ENCODE peak calls at places on chromosomes 7 and 10, in five cellular contexts. M, W, N, I and H are unnamed samples.

GRCh38 chr10:33155720-33156638 is 178.5 kb downstream of the NRP1 start:
- DNase-seq in M (peak; percentile 62), W (no peak), N (peak; percentile 87), I (peak; percentile 21), H (peak; percentile 43)

GRCh38 chr10:114825513-114826253 is 4.1 kb downstream of the FHIP2A start:
- DNase-seq in W (no peak), M (peak; percentile 89), N (peak; percentile 65), I (no peak), H (peak; percentile 69)

GRCh38 chr10:72756674-72757385 is 64.9 kb downstream of the MCU start:
- DNase-seq in W (no peak), M (no peak), N (no peak), I (no peak), H (no peak)

GRCh38 chr10:14936584-14936983 is 17.3 kb downstream of the DCLRE1C start:
- DNase-seq in W (no peak), M (no peak), I (no peak), N (no peak), H (no peak)

GRCh38 chr7:111887734-111888133 is 318.5 kb downstream of the DOCK4 start:
- DNase-seq in N (no peak), W (no peak), I (no peak), M (no peak), H (no peak)

GRCh38 chr7:69439040-69439439 is 159.2 kb upstream of the AUTS2 start:
- DNase-seq in I (no peak), W (no peak), N (no peak), M (no peak), H (no peak)

GRCh38 chr10:75771606-75772005 is 340.2 kb downstream of the LRMDA start:
- DNase-seq in N (no peak), M (no peak), I (no peak), W (no peak), H (no peak)

GRCh38 chr7:127419196-127419595 is 26.7 kb upstream of the ZNF800 start:
- DNase-seq in W (no peak), M (no peak), I (no peak), N (no peak), H (no peak)

GRCh38 chr10:680745-681144 is 8.7 kb downstream of the DIP2C start:
- DNase-seq in W (no peak), N (no peak), I (no peak), M (no peak), H (no peak)

GRCh38 chr7:92835851-92836488 is 403 bp downstream of the CDK6 start:
- DNase-seq in M (peak; percentile 43), I (peak; percentile 30), N (peak; percentile 39), W (no peak), H (no peak)

GRCh38 chr7:127252736-127253288 is at the start of gene GRM8:
- DNase-seq in W (no peak), N (peak; percentile 11), M (peak; percentile 55), I (peak; percentile 16), H (peak; percentile 87)

GRCh38 chr7:150875791-150876190 is 23.5 kb downstream of the AOC1 start:
- DNase-seq in N (no peak), I (no peak), W (no peak), M (no peak), H (no peak)

GRCh38 chr10:14372616-14373015 is 41.9 kb upstream of the FRMD4A start:
- DNase-seq in I (no peak), W (no peak), N (no peak), M (no peak), H (no peak)

GRCh38 chr10:30022590-30022989 is 36.8 kb downstream of the JCAD start:
- DNase-seq in I (no peak), W (no peak), M (no peak), N (no peak), H (no peak)
- H3K36me3 ChIP-seq in I (no peaks in the 10 kb centered on the region), W (no peaks in the 10 kb centered on the region), M (peaks cover 74% of the 10 kb centered on the region), N (no peaks in the 10 kb centered on the region), H (peaks cover 30% of the 10 kb centered on the region)

GRCh38 chr7:36203081-36203775 is 50.2 kb downstream of the EEPD1 start:
- DNase-seq in N (no peak), M (no peak), I (no peak), W (no peak), H (no peak)

GRCh38 chr7:36205236-36205635 is 52.2 kb downstream of the EEPD1 start:
- DNase-seq in N (no peak), I (no peak), W (no peak), M (no peak), H (no peak)

GRCh38 chr7:36205844-36206243 is 52.8 kb downstream of the EEPD1 start:
- DNase-seq in I (no peak), W (no peak), M (no peak), N (no peak), H (no peak)

GRCh38 chr7:36202347-36202896 is 49.4 kb downstream of the EEPD1 start:
- DNase-seq in W (no peak), I (no peak), M (no peak), N (no peak), H (no peak)

DNA sequence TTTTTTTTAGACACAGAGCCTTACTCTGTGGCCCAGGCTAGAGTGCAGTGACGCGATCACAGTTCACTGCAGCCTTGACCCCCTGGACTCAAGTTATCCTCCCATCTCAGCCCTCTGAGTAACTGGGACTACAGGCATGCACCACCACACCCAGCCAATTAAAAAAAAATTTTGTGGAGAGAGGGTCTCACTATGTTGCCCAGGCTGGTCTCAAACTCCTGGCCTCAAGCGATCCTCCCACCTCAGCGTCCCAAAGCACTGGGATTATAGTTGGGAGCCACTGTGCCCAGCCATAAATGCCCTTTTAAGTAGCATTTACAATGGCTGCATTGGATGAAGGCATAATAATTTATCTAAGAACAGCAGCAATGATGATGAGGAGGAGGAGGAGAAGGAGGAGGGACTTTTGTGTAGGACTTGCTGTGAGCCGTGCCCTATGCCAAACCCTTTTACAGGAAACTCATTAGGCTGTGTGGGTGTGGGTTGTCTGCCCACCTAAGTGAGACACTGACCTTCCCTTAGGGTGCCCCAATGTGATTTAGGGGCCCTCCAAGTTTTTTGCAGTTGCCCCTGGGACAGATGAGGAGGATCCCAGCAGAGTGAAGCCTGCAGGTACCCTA is 51.1 kb downstream of the EEPD1 start:
- DNase-seq in W (no peak), I (no peak), M (no peak), N (no peak), H (no peak)
- H3K27ac ChIP-seq in W (no peak overlapping the region), I (no peak overlapping the region), M (no peak overlapping the region), N (no peak overlapping the region), H (peak overlapping the region; percentile 88)

GRCh38 chr7:27756298-27756697 is 16.3 kb downstream of the TAX1BP1 start:
- DNase-seq in W (no peak), N (no peak), M (no peak), I (no peak), H (no peak)

GRCh38 chr7:27762062-27762461 is 22.1 kb downstream of the TAX1BP1 start:
- DNase-seq in M (no peak), W (no peak), N (no peak), I (no peak), H (no peak)

GRCh38 chr7:27753863-27754262 is 13.9 kb downstream of the TAX1BP1 start:
- DNase-seq in W (no peak), M (no peak), N (no peak), I (no peak), H (no peak)

GRCh38 chr7:27764109-27764508 is 24.1 kb downstream of the TAX1BP1 start:
- DNase-seq in N (no peak), W (no peak), I (no peak), M (no peak), H (peak; percentile 39)

DNA sequence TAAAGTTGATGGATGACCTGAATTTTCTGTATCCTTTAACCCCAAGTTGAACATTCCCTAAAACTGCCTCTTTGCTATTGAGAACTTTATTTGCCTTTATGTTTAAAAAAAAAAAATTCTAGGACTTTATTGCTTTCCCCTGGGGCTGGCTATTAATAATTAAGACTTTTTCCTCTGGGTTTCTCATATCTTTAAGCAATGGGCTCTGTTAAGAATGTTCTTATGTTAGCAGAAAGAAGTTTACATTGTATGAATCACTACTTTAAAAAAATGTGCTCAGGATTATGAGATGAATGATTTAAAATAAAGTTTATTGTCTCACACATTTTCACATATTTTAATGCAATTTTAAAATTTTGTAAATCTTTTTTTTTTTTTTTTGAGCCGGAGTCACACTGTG is 19.5 kb downstream of the TAX1BP1 start:
- DNase-seq in N (no peak), M (no peak), I (no peak), W (no peak), H (no peak)
- H3K36me3 ChIP-seq in N (peaks cover 2% of the 10 kb centered on the region), M (peaks cover 27% of the 10 kb centered on the region), I (peaks cover 79% of the 10 kb centered on the region), W (no peaks in the 10 kb centered on the region), H (peaks cover 20% of the 10 kb centered on the region)

DNA sequence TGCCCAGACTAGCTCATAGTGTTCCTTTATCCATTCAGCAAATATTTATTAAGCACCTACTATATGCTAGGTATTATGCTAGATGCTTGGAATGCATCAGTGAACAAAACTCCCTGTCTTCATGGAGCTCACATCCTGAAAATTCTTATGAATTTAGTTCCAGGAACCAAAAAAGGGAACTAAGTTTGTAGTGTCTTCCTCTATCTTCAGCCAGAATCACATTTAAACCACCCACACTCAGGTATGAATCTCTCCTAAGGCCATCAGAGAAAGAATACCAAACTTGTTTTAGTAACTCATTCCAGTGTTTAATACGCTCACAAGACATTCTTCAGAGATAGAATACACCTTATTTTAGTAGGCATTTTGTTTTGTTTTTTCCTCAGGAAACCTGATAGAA is 10.1 kb upstream of the EGR2 start:
- DNase-seq in M (no peak), W (no peak), I (no peak), N (no peak), H (no peak)
- H3K27ac ChIP-seq in M (no peak overlapping the region), W (no peak overlapping the region), I (no peak overlapping the region), N (no peak overlapping the region), H (no peak overlapping the region)

DNA sequence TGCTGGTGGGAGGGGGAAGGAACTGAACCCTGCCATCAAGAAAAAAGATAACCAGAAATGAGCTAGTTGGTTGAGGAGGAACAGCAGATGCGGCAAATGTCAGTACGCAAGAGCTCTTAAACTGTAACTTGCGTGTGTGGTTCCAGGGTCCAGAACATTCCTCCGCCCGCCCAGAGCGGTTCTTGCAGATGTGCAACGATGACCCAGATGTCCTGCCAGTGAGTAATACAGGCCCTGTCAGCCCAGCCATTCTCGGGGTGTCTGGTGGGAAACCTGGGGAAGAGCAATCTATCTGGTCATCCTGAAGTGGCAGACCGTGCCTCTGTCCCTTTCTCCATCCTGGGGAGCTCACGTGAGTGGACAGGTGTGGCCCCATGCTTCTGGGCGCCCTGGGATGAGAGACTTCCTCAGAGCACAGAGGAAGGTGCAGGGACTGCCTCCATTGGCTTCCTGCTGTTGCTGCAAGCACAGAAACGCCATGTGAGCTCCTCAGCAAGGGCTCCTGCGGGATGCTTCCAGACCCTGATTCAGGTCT is 50.5 kb upstream of the ZMIZ2 start:
- DNase-seq in M (no peak), W (no peak), N (no peak), I (no peak), H (no peak)
- H3K36me3 ChIP-seq in M (peaks cover 85% of the 10 kb centered on the region), W (peaks cover 47% of the 10 kb centered on the region), N (peaks cover 22% of the 10 kb centered on the region), I (peaks cover 55% of the 10 kb centered on the region), H (peaks cover 61% of the 10 kb centered on the region)

DNA sequence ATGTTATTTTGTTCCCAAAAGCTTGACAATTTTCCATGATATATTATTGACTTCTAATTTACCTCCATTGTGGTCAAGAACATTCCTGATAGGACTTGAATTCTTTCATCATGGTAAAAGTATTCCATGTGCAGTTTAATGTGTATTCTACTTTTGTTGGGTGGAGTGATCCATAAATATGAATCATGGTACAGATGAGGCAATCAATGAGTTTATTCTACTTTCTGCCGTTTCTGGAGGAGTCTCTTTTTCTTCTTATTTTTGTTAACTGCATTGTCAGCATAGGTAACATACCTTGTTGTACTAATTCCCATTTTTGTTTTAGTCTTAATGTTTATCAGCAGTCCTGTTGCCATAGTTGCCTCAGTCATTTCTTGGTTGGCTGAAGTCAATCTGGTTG is 69.6 kb downstream of the SHOC2 start:
- DNase-seq in I (no peak), N (peak; percentile 39), M (no peak), W (no peak), H (no peak)
- H3K27ac ChIP-seq in I (no peak overlapping the region), N (no peak overlapping the region), M (no peak overlapping the region), W (no peak overlapping the region), H (no peak overlapping the region)

GRCh38 chr10:3159160-3159559 is 13.4 kb downstream of the PITRM1 start:
- DNase-seq in W (no peak), I (no peak), M (peak; percentile 25), N (no peak), H (no peak)
- H3K36me3 ChIP-seq in W (peaks cover 10% of the 10 kb centered on the region), I (peaks cover 12% of the 10 kb centered on the region), M (peaks cover 92% of the 10 kb centered on the region), N (peaks cover 33% of the 10 kb centered on the region), H (peaks cover 73% of the 10 kb centered on the region)